ENCODE peak calls at places on chromosomes 11 and 22, in ten cellular contexts. C, J, W, L, A, F, O, P, S and T are unnamed samples.

GRCh38 chr11:122933434-122933833 is 48.2 kb downstream of the BSX start:
- DNase-seq in C (no peak), J (no peak), W (no peak), L (peak), A (no peak), F (no peak), O (no peak), P (no peak), S (no peak), T (no peak)

GRCh38 chr11:46239801-46240061 is 37.7 kb upstream of the CREB3L1 start:
- DNase-seq in C (no peak), J (no peak), W (no peak), L (peak), A (peak), F (no peak), O (no peak), P (no peak), S (peak), T (no peak)

GRCh38 chr11:64207247-64208085 is 945 bp downstream of the FERMT3 start:
- DNase-seq in C (peak), J (peak), W (peak), L (peak), A (peak), F (no peak), O (no peak), P (peak), S (no peak), T (peak)

GRCh38 chr22:47739216-47739615 is 976.8 kb downstream of the TBC1D22A start:
- DNase-seq in C (no peak), J (no peak), W (no peak), L (no peak), A (no peak), F (no peak), O (no peak), P (no peak), S (no peak), T (no peak)

GRCh38 chr11:6587360-6587953 is 16.0 kb downstream of the RRP8 start:
- DNase-seq in C (no peak), J (peak), W (no peak), L (no peak), A (no peak), F (no peak), O (no peak), P (peak), S (no peak), T (no peak)

GRCh38 chr11:83159901-83160865 is 3.3 kb downstream of the PCF11 start:
- DNase-seq in C (peak), J (peak), W (peak), L (peak), A (peak), F (no peak), O (peak), P (no peak), S (no peak), T (no peak)

GRCh38 chr11:128420943-128421342 is 166.4 kb downstream of the ETS1 start:
- DNase-seq in C (peak), J (no peak), W (peak), L (peak), A (peak), F (no peak), O (no peak), P (no peak), S (no peak), T (no peak)

GRCh38 chr11:112719736-112720525 is 241.3 kb upstream of the NCAM1 start:
- DNase-seq in C (no peak), J (no peak), W (no peak), L (peak), A (no peak), F (no peak), O (no peak), P (no peak), S (no peak), T (no peak)

GRCh38 chr11:102914238-102915043 is 39.7 kb upstream of the MMP12 start:
- DNase-seq in C (peak), J (no peak), W (peak), L (peak), A (peak), F (no peak), O (peak), P (no peak), S (peak), T (no peak)
- TF ChIP-seq CTCF in C (peak), J (peak), W (peak), L (peak), A (peak), F (no peak), O (peak), P (peak), S (peak), T (peak)

GRCh38 chr22:49861642-49862407 is 8.2 kb downstream of the ZBED4 start:
- DNase-seq in C (no peak), J (no peak), W (no peak), L (no peak), A (no peak), F (no peak), O (no peak), P (no peak), S (no peak), T (no peak)
- TF ChIP-seq CTCF in C (no peak), J (no peak), W (no peak), L (no peak), A (no peak), F (no peak), O (no peak), P (no peak), S (no peak), T (no peak)

GRCh38 chr11:110886241-110886640 is 174.0 kb upstream of the ARHGAP20 start:
- DNase-seq in C (peak), J (no peak), W (no peak), L (no peak), A (no peak), F (no peak), O (no peak), P (no peak), S (peak), T (no peak)
- TF ChIP-seq CTCF in C (no peak), J (no peak), W (no peak), L (no peak), A (no peak), F (no peak), O (no peak), P (no peak), S (no peak), T (no peak)

GRCh38 chr11:94768602-94769511 is 701 bp downstream of the AMOTL1 start:
- DNase-seq in C (peak), J (peak), W (no peak), L (no peak), A (peak), F (no peak), O (peak), P (no peak), S (peak), T (peak)

GRCh38 chr11:94767292-94767690 is 865 bp upstream of the AMOTL1 start:
- DNase-seq in C (no peak), J (no peak), W (no peak), L (no peak), A (no peak), F (no peak), O (no peak), P (no peak), S (no peak), T (no peak)

GRCh38 chr11:94766656-94767291 is 1.4 kb upstream of the AMOTL1 start:
- DNase-seq in C (no peak), J (no peak), W (no peak), L (no peak), A (no peak), F (no peak), O (peak), P (no peak), S (no peak), T (no peak)

GRCh38 chr11:94769897-94770296 is 1.7 kb downstream of the AMOTL1 start:
- DNase-seq in C (no peak), J (no peak), W (no peak), L (no peak), A (no peak), F (no peak), O (no peak), P (no peak), S (no peak), T (no peak)

DNA sequence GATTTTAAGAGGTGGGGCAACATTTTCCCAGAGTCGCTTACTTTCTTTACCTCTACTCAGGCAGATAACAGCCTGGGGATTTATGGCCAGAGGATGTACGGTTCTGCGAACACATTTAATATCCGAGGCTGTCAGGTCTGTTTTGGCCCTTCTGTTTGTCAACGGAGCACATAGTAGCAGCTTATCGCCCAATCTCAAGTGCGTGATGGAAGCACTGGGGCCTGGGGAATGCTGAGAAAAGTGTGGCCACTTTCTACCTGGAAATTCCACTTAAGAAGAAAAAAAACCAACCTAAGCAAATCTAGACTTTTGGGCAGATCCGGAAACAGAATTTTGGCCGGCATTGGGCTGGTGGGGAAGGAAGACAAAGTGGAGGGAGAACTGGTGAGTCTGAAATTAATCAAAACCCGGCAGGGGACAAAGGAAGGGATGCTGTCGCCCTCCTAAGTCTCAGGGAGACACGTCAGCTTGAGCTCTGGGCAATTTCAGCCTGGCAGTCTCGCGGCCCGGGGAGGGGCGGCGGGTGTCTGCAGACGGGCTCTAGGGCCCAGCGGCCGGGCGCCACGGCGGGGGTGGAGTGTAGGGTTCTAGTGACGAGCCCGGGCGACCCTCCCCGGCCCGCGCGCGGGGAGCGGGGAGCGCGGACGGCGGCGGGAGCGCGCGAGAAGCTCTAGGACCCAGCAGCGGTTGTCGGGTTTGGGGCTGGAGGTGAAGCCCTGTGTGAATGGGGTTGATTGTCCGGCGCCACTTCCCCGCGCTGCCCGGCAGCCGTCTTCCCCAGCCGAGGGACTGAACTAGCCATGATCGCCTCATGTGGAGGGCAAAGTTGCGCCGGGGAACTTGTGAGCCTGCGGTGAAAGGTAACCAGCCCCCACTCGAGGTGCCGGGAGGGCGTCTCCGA is at the start of gene AMOTL1:
- DNase-seq in C (peak), J (peak), W (peak), L (peak), A (peak), F (no peak), O (peak), P (peak), S (peak), T (peak)
- TF ChIP-seq CTCF in C (no peak), J (no peak), W (peak), L (peak), A (no peak), F (no peak), O (no peak), P (no peak), S (no peak), T (no peak)

DNA sequence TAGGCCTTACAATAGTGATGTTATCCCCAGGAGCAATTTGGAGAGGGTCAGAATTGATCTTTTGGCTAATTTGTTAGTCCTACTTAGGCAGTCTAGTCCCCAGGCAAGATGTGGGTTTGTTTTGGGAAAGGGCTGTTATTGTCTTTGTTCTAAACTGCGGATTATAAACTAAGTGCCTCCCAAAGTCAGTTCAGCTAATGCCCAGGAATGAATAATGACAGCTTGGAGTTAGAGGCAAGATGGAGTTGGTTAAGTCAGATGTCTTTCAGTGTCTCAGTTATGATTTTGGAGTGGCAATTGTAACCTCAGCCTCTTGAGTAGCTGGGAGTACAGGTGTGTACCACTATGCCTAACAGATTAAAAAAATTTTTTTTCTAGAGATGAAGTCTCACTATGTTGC is 7.3 kb upstream of the CLNS1A start:
- DNase-seq in C (no peak), J (no peak), W (no peak), L (no peak), A (no peak), F (no peak), O (no peak), P (no peak), S (no peak), T (no peak)
- TF ChIP-seq CTCF in C (no peak), J (no peak), W (no peak), L (no peak), A (no peak), F (no peak), O (no peak), P (no peak), S (no peak), T (no peak)

GRCh38 chr11:26527685-26528084 is 44.4 kb downstream of the MUC15 start:
- DNase-seq in C (no peak), J (no peak), W (no peak), L (no peak), A (no peak), F (no peak), O (no peak), P (no peak), S (no peak), T (no peak)

GRCh38 chr11:26522912-26523610 is 49.0 kb downstream of the MUC15 start:
- DNase-seq in C (peak), J (no peak), W (peak), L (peak), A (peak), F (no peak), O (no peak), P (no peak), S (peak), T (no peak)
- TF ChIP-seq CTCF in C (peak), J (no peak), W (peak), L (peak), A (peak), F (no peak), O (peak), P (no peak), S (peak), T (peak)